ENCODE peak calls at places on chromosomes 13 and 19, in six cellular contexts. G, V, Q, R, B and N are unnamed samples.

GRCh38 chr13:79631260-79631659 is 150.3 kb downstream of the NDFIP2 start:
- DNase-seq in G (no peak), V (no peak), Q (no peak), R (no peak), B (no peak), N (no peak)

GRCh38 chr19:4456566-4456842 is 1.1 kb downstream of the UBXN6 start:
- DNase-seq in G (no peak), V (no peak), Q (no peak), R (no peak), B (no peak), N (no peak)

GRCh38 chr19:41753159-41753558 is 2.2 kb upstream of the CEACAM6 start:
- DNase-seq in G (peak; percentile 52), V (no peak), Q (peak; percentile 35), R (peak; percentile 59), B (peak; percentile 65), N (peak; percentile 61)

GRCh38 chr13:77521595-77522367 is 13.7 kb upstream of the SCEL start:
- DNase-seq in G (no peak), V (no peak), Q (no peak), R (no peak), B (no peak), N (no peak)

GRCh38 chr19:13797870-13798269 is 2.6 kb downstream of the ZSWIM4 start:
- DNase-seq in G (no peak), V (no peak), Q (no peak), R (no peak), B (no peak), N (no peak)

GRCh38 chr13:98199480-98199879 is 22.4 kb upstream of the RNF113B start:
- DNase-seq in G (no peak), V (no peak), Q (no peak), R (no peak), B (no peak), N (no peak)

GRCh38 chr13:21022694-21023325 is 38.6 kb downstream of the LATS2 start:
- DNase-seq in G (no peak), V (no peak), Q (no peak), R (no peak), B (no peak), N (no peak)

GRCh38 chr19:11832253-11832912 is 16.1 kb upstream of the ZNF439 start:
- DNase-seq in G (no peak), V (no peak), Q (no peak), R (no peak), B (no peak), N (no peak)

GRCh38 chr19:3409346-3410064 is 43.1 kb downstream of the NFIC start:
- DNase-seq in G (no peak), V (peak; percentile 59), Q (peak; percentile 82), R (no peak), B (no peak), N (no peak)

GRCh38 chr13:45333973-45334922 is 6.7 kb downstream of the TPT1 start:
- DNase-seq in G (peak; percentile 31), V (no peak), Q (no peak), R (no peak), B (no peak), N (no peak)

GRCh38 chr13:32228330-32229041 is 86.7 kb downstream of the ZAR1L start:
- DNase-seq in G (no peak), V (no peak), Q (no peak), R (no peak), B (no peak), N (no peak)

GRCh38 chr19:44677019-44677809 is 5.9 kb downstream of the CEACAM19 start:
- DNase-seq in G (no peak), V (no peak), Q (no peak), R (no peak), B (no peak), N (no peak)

GRCh38 chr13:39451860-39452301 is 151.1 kb downstream of the LHFPL6 start:
- DNase-seq in G (no peak), V (no peak), Q (peak; percentile 59), R (no peak), B (no peak), N (no peak)

GRCh38 chr19:13881692-13882418 is 4.9 kb downstream of the NANOS3 start:
- DNase-seq in G (peak; percentile 32), V (peak; percentile 60), Q (no peak), R (no peak), B (no peak), N (no peak)

GRCh38 chr13:111298214-111298975 is 22.0 kb upstream of the TEX29 start:
- DNase-seq in G (no peak), V (no peak), Q (no peak), R (no peak), B (no peak), N (no peak)

GRCh38 chr13:41916173-41916954 is 44.5 kb downstream of the VWA8 start:
- DNase-seq in G (no peak), V (no peak), Q (no peak), R (no peak), B (no peak), N (no peak)

GRCh38 chr13:32261567-32261966 is 53.6 kb downstream of the ZAR1L start:
- DNase-seq in G (no peak), V (peak; percentile 16), Q (peak; percentile 69), R (no peak), B (no peak), N (no peak)

GRCh38 chr13:78168981-78169380 is 250.3 kb upstream of the EDNRB start:
- DNase-seq in G (no peak), V (no peak), Q (no peak), R (no peak), B (no peak), N (no peak)

GRCh38 chr13:76939215-76939614 is 9.1 kb upstream of the ACOD1 start:
- DNase-seq in G (no peak), V (no peak), Q (no peak), R (no peak), B (no peak), N (no peak)

GRCh38 chr13:112943309-112944125 is 25.5 kb upstream of the MCF2L start:
- DNase-seq in G (no peak), V (peak; percentile 60), Q (peak; percentile 55), R (peak; percentile 69), B (peak; percentile 27), N (no peak)

GRCh38 chr13:77697208-77698103 is at the start of gene SLAIN1:
- DNase-seq in G (peak; percentile 75), V (peak; percentile 95), Q (peak; percentile 81), R (peak; percentile 89), B (peak; percentile 75), N (peak; percentile 86)

GRCh38 chr13:50842711-50843255 is 709 bp downstream of the DLEU7 start:
- DNase-seq in G (no peak), V (no peak), Q (no peak), R (no peak), B (no peak), N (no peak)

GRCh38 chr19:40217921-40218890 is at the start of gene TTC9B:
- DNase-seq in G (peak; percentile 51), V (peak; percentile 33), Q (no peak), R (no peak), B (peak; percentile 64), N (peak; percentile 22)

GRCh38 chr19:49067554-49067953 is 2.9 kb upstream of the NTF4 start:
- DNase-seq in G (no peak), V (no peak), Q (no peak), R (no peak), B (no peak), N (no peak)

GRCh38 chr19:19399733-19400438 is 5.6 kb upstream of the GATAD2A start:
- DNase-seq in G (no peak), V (no peak), Q (no peak), R (no peak), B (no peak), N (no peak)

GRCh38 chr13:105984236-105984635 is 551.2 kb downstream of the EFNB2 start:
- DNase-seq in G (no peak), V (no peak), Q (no peak), R (no peak), B (no peak), N (no peak)

GRCh38 chr13:113232208-113233003 is 23.0 kb downstream of the CUL4A start:
- DNase-seq in G (no peak), V (no peak), Q (no peak), R (no peak), B (no peak), N (no peak)